ENCODE peak calls at places on chromosome 7, in seven cellular contexts. Y is dorsolateral prefrontal cortex, M is endodermal cell, D is ovary, F is GM13976, V is Calu3, H is foreskin fibroblast. N is an unnamed sample.
A peak's percentile ranks its signal among the peaks of the same experiment; 100 is the strongest.

GRCh38 chr7:157619753-157620525 is 283.1 kb downstream of the DNAJB6 start:
- DNase-seq in Y (no peak), M (no peak), D (no peak), F (no peak), V (no peak), H (no peak), N (no peak)

GRCh38 chr7:56115852-56116538 is at the start of gene NUPR2:
- DNase-seq in Y (peak; percentile 52), M (no peak), D (no peak), F (no peak), V (no peak), H (no peak), N (no peak)

GRCh38 chr7:50182734-50183133 is 89.7 kb upstream of the ZPBP start:
- DNase-seq in Y (no peak), M (peak; percentile 47), D (no peak), F (no peak), V (no peak), H (no peak), N (no peak)

GRCh38 chr7:155066417-155066950 is 3.6 kb upstream of the HTR5A start:
- DNase-seq in Y (peak; percentile 55), M (no peak), D (no peak), F (no peak), V (no peak), H (peak; percentile 70), N (peak; percentile 22)

GRCh38 chr7:41925946-41926345 is 223.1 kb upstream of the INHBA start:
- DNase-seq in Y (no peak), M (no peak), D (no peak), F (no peak), V (no peak), H (no peak), N (no peak)

GRCh38 chr7:29968683-29969457 is 20.7 kb downstream of the SCRN1 start:
- DNase-seq in Y (no peak), M (no peak), D (no peak), F (no peak), V (no peak), H (no peak), N (no peak)

GRCh38 chr7:104650991-104651680 is 322.7 kb downstream of the LHFPL3 start:
- DNase-seq in Y (no peak), M (no peak), D (no peak), F (no peak), V (no peak), H (no peak), N (no peak)

GRCh38 chr7:47470567-47471357 is 111.1 kb downstream of the TNS3 start:
- DNase-seq in Y (no peak), M (peak; percentile 88), D (peak; percentile 42), F (no peak), V (peak; percentile 84), H (no peak), N (no peak)

GRCh38 chr7:96993453-96993865 is 11.9 kb upstream of the DLX6 start:
- DNase-seq in Y (no peak), M (no peak), D (no peak), F (no peak), V (no peak), H (no peak), N (no peak)

GRCh38 chr7:10577866-10578374 is 395.8 kb upstream of the PHF14 start:
- DNase-seq in Y (no peak), M (no peak), D (no peak), F (no peak), V (no peak), H (no peak), N (no peak)

GRCh38 chr7:15682751-15683150 is 3.7 kb downstream of the MEOX2 start:
- DNase-seq in Y (no peak), M (no peak), D (no peak), F (no peak), V (no peak), H (no peak), N (no peak)

GRCh38 chr7:103388469-103389140 is 41.2 kb downstream of the PSMC2 start:
- DNase-seq in Y (no peak), M (no peak), D (no peak), F (no peak), V (no peak), H (no peak), N (no peak)

GRCh38 chr7:76515999-76516443 is 5.7 kb downstream of the UPK3B start:
- DNase-seq in Y (peak; percentile 76), M (no peak), D (peak; percentile 45), F (peak; percentile 83), V (no peak), H (peak; percentile 32), N (peak; percentile 78)

GRCh38 chr7:38310601-38311057 is 37.2 kb upstream of the TARP start:
- DNase-seq in Y (no peak), M (no peak), D (no peak), F (no peak), V (no peak), H (peak; percentile 26), N (no peak)

GRCh38 chr7:332646-333398 is 42.9 kb downstream of the FOXL3 start:
- DNase-seq in Y (peak; percentile 84), M (peak; percentile 96), D (peak; percentile 75), F (peak; percentile 91), V (peak; percentile 94), H (no peak), N (peak; percentile 94)

GRCh38 chr7:1361016-1361755 is 98.1 kb downstream of the MICALL2 start:
- DNase-seq in Y (peak; percentile 25), M (no peak), D (no peak), F (no peak), V (no peak), H (no peak), N (no peak)

GRCh38 chr7:114269714-114270113 is 144.9 kb upstream of the FOXP2 start:
- DNase-seq in Y (no peak), M (no peak), D (no peak), F (no peak), V (no peak), H (no peak), N (no peak)

GRCh38 chr7:158994687-158995086 is 138.3 kb downstream of the DYNC2I1 start:
- DNase-seq in Y (no peak), M (no peak), D (no peak), F (no peak), V (no peak), H (no peak), N (no peak)

GRCh38 chr7:33762903-33763295 is 142.4 kb upstream of the BMPER start:
- DNase-seq in Y (no peak), M (no peak), D (no peak), F (no peak), V (no peak), H (no peak), N (no peak)
- TF ChIP-seq CTCF in Y (no peak), M (no peak), D (no peak), F (no peak), V (no peak), H (no peak), N (no peak)

GRCh38 chr7:144863320-144863647 is 27.4 kb upstream of the TPK1 start:
- DNase-seq in Y (no peak), M (no peak), D (no peak), F (no peak), V (no peak), H (no peak), N (no peak)
- TF ChIP-seq CTCF in Y (no peak), M (no peak), D (no peak), F (no peak), V (no peak), H (no peak), N (no peak)

GRCh38 chr7:37208528-37208927 is 240.1 kb downstream of the ELMO1 start:
- DNase-seq in Y (peak; percentile 69), M (peak; percentile 72), D (peak; percentile 67), F (peak; percentile 57), V (peak; percentile 63), H (peak; percentile 20), N (no peak)
- TF ChIP-seq CTCF in Y (peak; percentile 80), M (peak; percentile 72), D (no peak), F (peak; percentile 83), V (peak; percentile 48), H (peak; percentile 47), N (no peak)

DNA sequence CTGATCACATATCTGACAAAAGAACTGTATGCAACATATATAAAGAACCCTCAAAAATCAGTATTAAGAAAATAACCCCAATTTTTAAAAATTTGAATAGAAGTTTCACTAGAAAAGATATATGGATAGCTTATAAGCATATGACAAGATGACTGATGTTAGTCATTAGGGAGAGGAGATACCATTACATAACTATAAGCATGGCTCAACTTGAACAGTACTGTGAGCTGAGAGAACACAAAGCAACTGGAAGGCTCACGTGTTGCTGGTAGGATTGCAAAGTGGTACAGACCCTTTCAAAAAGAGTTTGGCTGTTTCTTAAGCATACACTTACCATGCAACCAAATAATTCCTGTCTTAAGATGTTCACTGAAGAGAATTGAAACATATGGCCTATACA is 14.7 kb downstream of the CCDC71L start:
- DNase-seq in Y (no peak), M (no peak), D (no peak), F (no peak), V (no peak), H (no peak), N (no peak)
- TF ChIP-seq CTCF in Y (no peak), M (no peak), D (no peak), F (no peak), V (no peak), H (no peak), N (no peak)

GRCh38 chr7:17528636-17529035 is 230.2 kb downstream of the AHR start:
- DNase-seq in Y (no peak), M (no peak), D (no peak), F (no peak), V (no peak), H (no peak), N (no peak)

GRCh38 chr7:17532861-17533404 is 234.5 kb downstream of the AHR start:
- DNase-seq in Y (no peak), M (no peak), D (no peak), F (no peak), V (peak; percentile 73), H (peak; percentile 95), N (no peak)

GRCh38 chr7:17530249-17530648 is 231.8 kb downstream of the AHR start:
- DNase-seq in Y (no peak), M (no peak), D (no peak), F (no peak), V (no peak), H (no peak), N (no peak)

GRCh38 chr7:17534348-17534747 is 235.9 kb downstream of the AHR start:
- DNase-seq in Y (no peak), M (no peak), D (no peak), F (no peak), V (no peak), H (no peak), N (no peak)

DNA sequence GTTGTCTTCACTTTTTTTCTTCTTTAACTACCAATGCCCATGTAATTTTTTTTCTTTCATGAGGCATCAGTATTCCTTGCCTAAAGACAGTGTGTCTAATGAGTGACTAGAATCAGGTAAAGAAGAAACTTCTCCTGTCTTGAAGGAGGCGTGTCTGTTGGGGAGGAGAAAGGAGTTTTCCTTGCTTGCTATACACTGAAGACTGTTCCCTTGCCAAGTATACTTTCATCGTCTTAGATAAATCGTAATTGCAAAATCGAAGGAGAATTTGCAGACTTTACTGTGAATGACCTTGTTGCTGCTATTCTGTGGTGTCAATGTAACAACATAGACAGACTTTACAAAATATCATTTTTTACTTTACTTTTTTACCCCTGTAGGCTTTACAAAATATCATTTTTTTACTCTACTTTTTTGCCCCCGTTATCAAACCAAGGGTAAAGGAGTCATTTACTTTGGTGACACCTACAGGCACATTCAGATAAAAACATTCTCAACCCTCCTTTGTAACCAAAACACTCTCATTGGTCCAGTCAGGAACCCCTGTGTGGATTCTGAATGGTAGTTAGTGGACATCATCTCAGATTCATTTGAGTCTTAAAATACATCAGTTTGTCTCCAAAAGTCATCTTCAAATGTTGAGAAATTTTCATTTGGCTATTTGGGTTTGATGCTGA is 232.4 kb downstream of the AHR start:
- DNase-seq in Y (no peak), M (no peak), D (no peak), F (peak; percentile 11), V (no peak), H (no peak), N (no peak)
- TF ChIP-seq CTCF in Y (peak; percentile 35), M (peak; percentile 62), D (no peak), F (no peak), V (peak; percentile 41), H (no peak), N (peak; percentile 15)

GRCh38 chr7:121994625-121995410 is 121.9 kb downstream of the PTPRZ1 start:
- DNase-seq in Y (peak; percentile 67), M (peak; percentile 87), D (peak; percentile 35), F (peak; percentile 68), V (peak; percentile 74), H (peak; percentile 49), N (peak; percentile 65)
- TF ChIP-seq CTCF in Y (peak; percentile 79), M (peak; percentile 90), D (no peak), F (peak; percentile 61), V (peak; percentile 68), H (peak; percentile 80), N (peak; percentile 89)

N was measured in endothelial cell.